ENCODE peak calls at places on chromosomes 1 and 21, in four cellular contexts. W is testis, A is right lobe of liver, M is ovary. I is an unnamed sample. For H3K4me1, the result is how much of the 10 kb centered on the place peaks cover.

GRCh38 chr1:183279835-183280234 is 93.8 kb downstream of the LAMC2 start:
- DNase-seq in M (no peak), A (peak), W (no peak), I (no peak)

GRCh38 chr1:73106931-73107330 is 824.6 kb upstream of the NEGR1 start:
- DNase-seq in A (no peak), M (no peak), W (no peak), I (no peak)

GRCh38 chr1:219987325-219987724 is 59.0 kb upstream of the SLC30A10 start:
- DNase-seq in M (no peak), A (no peak), W (no peak), I (no peak)

GRCh38 chr1:197919523-197920301 is 2.5 kb downstream of the LHX9 start:
- DNase-seq in A (no peak), M (no peak), W (no peak), I (no peak)

GRCh38 chr1:167661527-167662436 is 31.8 kb downstream of the RCSD1 start:
- DNase-seq in W (no peak), M (no peak), A (no peak), I (no peak)

GRCh38 chr21:45288441-45288841 is 746 bp upstream of the POFUT2 start:
- DNase-seq in A (peak), W (peak), M (peak), I (no peak)

GRCh38 chr1:199954701-199955100 is 72.8 kb upstream of the NR5A2 start:
- DNase-seq in M (no peak), A (peak), W (peak), I (peak)

GRCh38 chr1:119374208-119374877 is 5.8 kb downstream of the HAO2 start:
- DNase-seq in W (no peak), M (no peak), A (no peak), I (no peak)

GRCh38 chr1:200535605-200536004 is 84.9 kb downstream of the KIF14 start:
- DNase-seq in W (peak), M (no peak), A (no peak), I (peak)

GRCh38 chr1:188365874-188366273 is 1537.1 kb downstream of the PLA2G4A start:
- DNase-seq in M (no peak), W (no peak), A (no peak), I (no peak)

GRCh38 chr1:169202836-169203235 is 96.3 kb downstream of the ATP1B1 start:
- DNase-seq in A (no peak), M (no peak), W (no peak), I (no peak)

GRCh38 chr1:82978461-82979324 is 1020.2 kb downstream of the TTLL7 start:
- DNase-seq in M (no peak), W (no peak), A (no peak), I (no peak)

GRCh38 chr1:163068716-163069115 is 445 bp upstream of the RGS4 start:
- DNase-seq in M (no peak), W (no peak), A (no peak), I (no peak)

GRCh38 chr1:201370500-201370899 is 7.0 kb downstream of the TNNT2 start:
- DNase-seq in M (no peak), W (no peak), A (no peak), I (no peak)

GRCh38 chr21:38839370-38839681 is 33.6 kb downstream of the ETS2 start:
- DNase-seq in W (no peak), A (no peak), M (no peak), I (peak)

GRCh38 chr21:38837806-38838461 is 32.2 kb downstream of the ETS2 start:
- DNase-seq in M (no peak), W (no peak), A (no peak), I (peak)

GRCh38 chr21:38840456-38841129 is 34.9 kb downstream of the ETS2 start:
- DNase-seq in A (no peak), W (no peak), M (no peak), I (peak)

GRCh38 chr21:38839683-38840286 is 34.1 kb downstream of the ETS2 start:
- DNase-seq in W (no peak), A (no peak), M (no peak), I (peak)

DNA sequence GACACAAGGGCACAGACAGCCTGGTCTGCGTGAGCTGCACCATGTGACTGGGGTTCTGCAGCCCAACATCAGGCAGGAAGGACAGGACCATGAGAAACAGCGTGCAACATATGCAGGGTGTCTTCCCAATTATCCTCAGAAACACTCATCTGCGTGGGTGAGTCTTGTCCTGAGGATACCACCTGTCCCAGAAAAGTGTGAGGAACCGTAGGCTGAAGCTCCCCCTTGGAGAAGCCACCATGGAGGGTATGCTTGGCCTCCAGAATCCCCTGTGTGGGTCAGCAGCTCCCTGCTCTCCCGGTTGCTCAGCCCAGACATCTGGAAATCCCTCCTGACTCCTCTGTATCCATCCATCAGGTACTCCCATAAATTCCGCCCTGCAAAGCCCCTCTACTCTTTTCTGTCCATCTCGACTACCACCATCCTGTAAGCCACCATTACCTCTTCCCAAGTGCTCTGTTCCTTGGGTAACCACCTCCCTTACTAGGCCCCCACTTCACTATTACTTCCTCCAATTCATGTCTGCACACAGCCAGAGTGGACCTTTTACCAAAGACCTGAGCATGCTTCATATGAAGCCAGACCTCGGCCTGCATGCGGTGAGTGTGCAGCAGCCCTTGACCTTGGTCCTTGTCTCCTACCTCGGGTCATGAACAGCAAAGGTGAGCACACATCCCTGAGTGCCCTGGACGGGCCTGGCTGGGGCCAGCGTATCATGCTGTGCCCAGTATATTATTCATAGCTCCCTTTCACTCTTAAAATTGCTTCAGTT is 33.1 kb downstream of the ETS2 start:
- DNase-seq in W (no peak), A (no peak), M (no peak), I (peak)
- H3K4me3 ChIP-seq in W (no peak), A (no peak), M (no peak), I (no peak)

GRCh38 chr1:153629971-153630370 is 1.7 kb downstream of the S100A1 start:
- DNase-seq in M (no peak), W (no peak), A (no peak), I (no peak)
- TF ChIP-seq CTCF in M (no peak), W (no peak), A (no peak), I (no peak)

DNA sequence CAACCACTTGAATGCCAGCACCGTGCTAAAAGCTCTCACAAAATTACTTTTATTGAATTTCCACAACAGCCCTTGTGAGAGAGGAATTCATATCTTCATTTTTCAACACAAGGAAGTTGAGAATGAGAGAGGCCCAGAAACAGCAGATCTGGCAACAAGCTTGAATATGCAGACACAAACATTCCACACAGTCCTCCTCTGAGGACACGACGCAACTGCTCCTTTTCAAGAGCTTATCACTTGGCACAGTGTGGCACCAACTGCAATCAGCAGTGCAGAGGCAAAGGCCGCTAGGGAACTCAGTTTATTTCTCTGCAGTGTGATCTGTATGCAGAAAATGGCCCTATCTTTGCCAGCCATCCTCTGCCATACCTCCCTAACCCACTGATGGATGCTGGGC is 32.2 kb upstream of the IFNAR2 start:
- DNase-seq in W (peak), A (peak), M (no peak), I (no peak)
- H3K4me1 ChIP-seq in W (under half), A (under half), M (under half), I (under half)

GRCh38 chr1:85061711-85062424 is 13.6 kb upstream of the MCOLN3 start:
- DNase-seq in M (peak), W (peak), A (peak), I (peak)
- H3K4me3 ChIP-seq in M (peak), W (peak), A (peak), I (peak)

DNA sequence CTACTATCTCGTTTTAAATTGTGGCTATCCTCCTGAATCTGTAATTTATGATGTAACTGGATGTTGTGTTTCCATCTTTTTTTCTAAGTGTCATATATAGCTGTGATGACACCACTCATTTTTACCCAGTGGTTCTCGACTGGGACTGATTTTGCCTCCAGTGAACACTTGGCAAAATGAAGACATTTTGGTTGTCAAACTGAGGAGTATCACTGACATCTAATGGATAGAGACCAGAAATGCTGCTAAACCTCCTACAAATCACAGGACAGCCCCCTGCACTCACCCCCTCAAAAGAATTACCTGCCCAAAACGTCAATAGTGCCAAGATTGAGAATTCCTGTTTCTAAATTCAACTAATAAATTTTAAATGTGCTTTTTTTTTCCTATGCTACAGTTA is 1.9 kb downstream of the TRMT13 start:
- DNase-seq in A (no peak), W (no peak), M (no peak), I (no peak)
- TF ChIP-seq CTCF in A (no peak), W (no peak), M (no peak), I (no peak)

GRCh38 chr1:93774707-93775106 is 93.1 kb upstream of the BCAR3 start:
- DNase-seq in A (no peak), W (no peak), M (no peak), I (no peak)

GRCh38 chr1:93775224-93775623 is 93.6 kb upstream of the BCAR3 start:
- DNase-seq in A (no peak), W (no peak), M (no peak), I (no peak)

GRCh38 chr1:93778457-93778856 is 96.8 kb upstream of the BCAR3 start:
- DNase-seq in A (no peak), W (no peak), M (no peak), I (no peak)

GRCh38 chr1:93777255-93777654 is 95.6 kb upstream of the BCAR3 start:
- DNase-seq in W (no peak), M (no peak), A (no peak), I (no peak)

DNA sequence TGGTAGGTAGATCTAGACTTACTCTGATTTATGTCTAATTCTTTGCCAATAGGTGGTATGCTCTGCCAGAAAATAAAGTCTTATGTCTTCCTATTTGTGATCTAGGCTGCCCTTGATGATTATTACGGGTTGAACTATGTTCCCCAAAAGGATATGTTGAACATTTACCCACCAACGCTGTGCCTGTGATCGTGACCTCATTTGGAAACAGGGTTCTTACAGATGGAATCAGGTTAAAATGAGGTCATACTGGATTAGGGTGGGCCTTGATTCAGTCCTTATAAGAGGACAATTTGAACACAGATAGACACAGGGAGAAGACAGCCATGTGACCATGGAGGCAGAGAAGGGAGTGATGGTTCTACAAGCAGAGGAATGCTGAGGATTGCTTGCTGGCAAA is 95.1 kb upstream of the BCAR3 start:
- DNase-seq in A (no peak), W (no peak), M (no peak), I (no peak)
- H3K4me1 ChIP-seq in A (under half), W (under half), M (under half), I (under half)

GRCh38 chr1:205013683-205014367 is 29.2 kb upstream of the CNTN2 start:
- DNase-seq in A (peak), M (peak), W (peak), I (no peak)

GRCh38 chr1:205012416-205013140 is 30.4 kb upstream of the CNTN2 start:
- DNase-seq in A (no peak), W (no peak), M (no peak), I (no peak)

GRCh38 chr1:205009666-205010065 is 33.3 kb upstream of the CNTN2 start:
- DNase-seq in M (no peak), W (no peak), A (no peak), I (no peak)

GRCh38 chr1:205004296-205004813 is 38.7 kb upstream of the CNTN2 start:
- DNase-seq in A (no peak), M (no peak), W (peak), I (no peak)

GRCh38 chr1:205008896-205009295 is 34.1 kb upstream of the CNTN2 start:
- DNase-seq in M (no peak), A (no peak), W (no peak), I (no peak)
- H3K4me3 ChIP-seq in M (no peak), A (no peak), W (no peak), I (no peak)

I was measured in colonic mucosa.